ENCODE peak calls at places on chromosome 9, in four cellular contexts. Q is fibroblast of the aortic adventitia, I is erythroblast, R is right cardiac atrium. N is an unnamed sample.

GRCh38 chr9:74517188-74517587 is 20.1 kb downstream of the RORB start:
- DNase-seq in I (no peak), Q (no peak), R (no peak), N (no peak)

GRCh38 chr9:98085058-98085457 is 28.5 kb downstream of the NANS start:
- DNase-seq in R (no peak), Q (no peak), I (no peak), N (no peak)

GRCh38 chr9:87872079-87872624 is 10.5 kb upstream of the SPATA31E1 start:
- DNase-seq in I (no peak), R (no peak), Q (peak), N (no peak)

GRCh38 chr9:129923589-129923988 is 88.3 kb downstream of the USP20 start:
- DNase-seq in Q (no peak), R (no peak), I (no peak), N (no peak)

GRCh38 chr9:92607773-92608172 is 62.2 kb downstream of the IPPK start:
- DNase-seq in I (no peak), R (no peak), Q (peak), N (no peak)

GRCh38 chr9:74920944-74921626 is 31.6 kb downstream of the C9orf40 start:
- DNase-seq in R (no peak), I (no peak), Q (no peak), N (no peak)

GRCh38 chr9:86069206-86069869 is 30.0 kb downstream of the GOLM1 start:
- DNase-seq in I (no peak), R (no peak), Q (no peak), N (no peak)

GRCh38 chr9:127711831-127712274 is 3.6 kb downstream of the PTRH1 start:
- DNase-seq in R (no peak), Q (no peak), I (no peak), N (no peak)

GRCh38 chr9:88976186-88976887 is 14.9 kb upstream of the S1PR3 start:
- DNase-seq in I (no peak), R (no peak), Q (no peak), N (no peak)

GRCh38 chr9:106885451-106885850 is 22.5 kb downstream of the ZNF462 start:
- DNase-seq in I (no peak), R (no peak), Q (peak), N (no peak)

GRCh38 chr9:121750259-121750714 is 98.9 kb downstream of the DAB2IP start:
- DNase-seq in R (no peak), I (no peak), Q (no peak), N (peak)

GRCh38 chr9:69136185-69136584 is 37.9 kb upstream of the TJP2 start:
- DNase-seq in R (no peak), Q (no peak), I (no peak), N (no peak)

GRCh38 chr9:91898451-91899433 is 51.3 kb downstream of the ROR2 start:
- DNase-seq in I (peak), R (no peak), Q (no peak), N (peak)